ENCODE peak calls at places on chromosomes 2 and 18, in five cellular contexts. B is neural progenitor cell, K is GM23338, Q is fibroblast of lung, U is endothelial cell of umbilical vein. Z is an unnamed sample.

GRCh38 chr2:225090746-225091145 is 48.5 kb upstream of the DOCK10 start:
- DNase-seq in B (no peak), K (no peak), Q (peak; percentile 73), U (no peak), Z (peak; percentile 70)

GRCh38 chr2:213098612-213099011 is 52.8 kb downstream of the IKZF2 start:
- DNase-seq in B (peak; percentile 16), K (peak; percentile 28), Q (no peak), U (no peak), Z (no peak)

GRCh38 chr2:71004356-71004755 is 9.7 kb upstream of the TEX261 start:
- DNase-seq in B (no peak), K (no peak), Q (no peak), U (no peak), Z (no peak)

GRCh38 chr2:165745916-165746315 is 48.1 kb downstream of the GALNT3 start:
- DNase-seq in B (no peak), K (no peak), Q (peak; percentile 83), U (no peak), Z (peak; percentile 80)

GRCh38 chr2:26957524-26957923 is 12.9 kb upstream of the MAPRE3 start:
- DNase-seq in B (no peak), K (peak; percentile 27), Q (no peak), U (no peak), Z (no peak)

GRCh38 chr2:189933911-189934399 is 128.6 kb downstream of the MSTN start:
- DNase-seq in B (no peak), K (no peak), Q (peak; percentile 93), U (peak; percentile 44), Z (peak; percentile 92)

GRCh38 chr2:233643128-233643527 is 6.9 kb downstream of the UGT1A10 start:
- DNase-seq in B (peak; percentile 35), K (peak; percentile 71), Q (peak; percentile 4), U (peak; percentile 13), Z (no peak)

GRCh38 chr2:201643216-201643651 is at the start of gene TMEM237:
- DNase-seq in B (peak; percentile 76), K (peak; percentile 56), Q (peak; percentile 54), U (peak; percentile 61), Z (peak; percentile 25)

GRCh38 chr2:118832071-118832790 is 15.2 kb downstream of the EN1 start:
- DNase-seq in B (peak; percentile 23), K (no peak), Q (no peak), U (no peak), Z (no peak)

GRCh38 chr2:46363535-46364170 is 66.4 kb downstream of the EPAS1 start:
- DNase-seq in B (no peak), K (no peak), Q (peak; percentile 77), U (peak; percentile 69), Z (peak; percentile 72)

GRCh38 chr2:111671426-111672150 is 212.4 kb downstream of the ANAPC1 start:
- DNase-seq in B (no peak), K (no peak), Q (no peak), U (peak; percentile 68), Z (no peak)

GRCh38 chr2:12396699-12397098 is 320.0 kb upstream of the TRIB2 start:
- DNase-seq in B (no peak), K (no peak), Q (no peak), U (no peak), Z (no peak)

GRCh38 chr2:123953848-123954247 is 71.2 kb upstream of the CNTNAP5 start:
- DNase-seq in B (no peak), K (no peak), Q (peak; percentile 17), U (no peak), Z (peak; percentile 10)

GRCh38 chr2:186229265-186229664 is 256.8 kb upstream of the ZC3H15 start:
- DNase-seq in B (no peak), K (no peak), Q (no peak), U (no peak), Z (no peak)

GRCh38 chr2:170235860-170236638 is 58.1 kb downstream of the MYO3B start:
- DNase-seq in B (peak; percentile 84), K (peak; percentile 90), Q (peak; percentile 45), U (peak; percentile 72), Z (peak; percentile 33)

GRCh38 chr18:42028232-42028832 is 73.3 kb downstream of the PIK3C3 start:
- DNase-seq in B (peak; percentile 29), K (peak; percentile 55), Q (peak; percentile 30), U (peak; percentile 47), Z (peak; percentile 10)

GRCh38 chr2:83900859-83901258 is 558.2 kb downstream of the SUCLG1 start:
- DNase-seq in B (no peak), K (no peak), Q (peak; percentile 18), U (no peak), Z (peak; percentile 9)

GRCh38 chr18:45050712-45051639 is 370.3 kb downstream of the SETBP1 start:
- DNase-seq in B (no peak), K (no peak), Q (peak; percentile 93), U (peak; percentile 86), Z (peak; percentile 94)

GRCh38 chr2:142127248-142127647 is 3.6 kb downstream of the LRP1B start:
- DNase-seq in B (no peak), K (no peak), Q (no peak), U (no peak), Z (no peak)

GRCh38 chr2:142124706-142125105 is 6.1 kb downstream of the LRP1B start:
- DNase-seq in B (no peak), K (no peak), Q (no peak), U (no peak), Z (no peak)

GRCh38 chr2:142131016-142131714 is at the start of gene LRP1B:
- DNase-seq in B (peak; percentile 63), K (peak; percentile 57), Q (peak; percentile 60), U (peak; percentile 45), Z (peak; percentile 43)

GRCh38 chr2:142128105-142128504 is 2.7 kb downstream of the LRP1B start:
- DNase-seq in B (no peak), K (no peak), Q (no peak), U (no peak), Z (no peak)

GRCh38 chr2:142130111-142131015 is 453 bp downstream of the LRP1B start:
- DNase-seq in B (peak; percentile 76), K (peak; percentile 88), Q (peak; percentile 83), U (peak; percentile 56), Z (peak; percentile 77)
- TF ChIP-seq EZH2 in B (peak; percentile 78), K (peak; percentile 1), Q (no peak), U (peak; percentile 48), Z (peak; percentile 47)

DNA sequence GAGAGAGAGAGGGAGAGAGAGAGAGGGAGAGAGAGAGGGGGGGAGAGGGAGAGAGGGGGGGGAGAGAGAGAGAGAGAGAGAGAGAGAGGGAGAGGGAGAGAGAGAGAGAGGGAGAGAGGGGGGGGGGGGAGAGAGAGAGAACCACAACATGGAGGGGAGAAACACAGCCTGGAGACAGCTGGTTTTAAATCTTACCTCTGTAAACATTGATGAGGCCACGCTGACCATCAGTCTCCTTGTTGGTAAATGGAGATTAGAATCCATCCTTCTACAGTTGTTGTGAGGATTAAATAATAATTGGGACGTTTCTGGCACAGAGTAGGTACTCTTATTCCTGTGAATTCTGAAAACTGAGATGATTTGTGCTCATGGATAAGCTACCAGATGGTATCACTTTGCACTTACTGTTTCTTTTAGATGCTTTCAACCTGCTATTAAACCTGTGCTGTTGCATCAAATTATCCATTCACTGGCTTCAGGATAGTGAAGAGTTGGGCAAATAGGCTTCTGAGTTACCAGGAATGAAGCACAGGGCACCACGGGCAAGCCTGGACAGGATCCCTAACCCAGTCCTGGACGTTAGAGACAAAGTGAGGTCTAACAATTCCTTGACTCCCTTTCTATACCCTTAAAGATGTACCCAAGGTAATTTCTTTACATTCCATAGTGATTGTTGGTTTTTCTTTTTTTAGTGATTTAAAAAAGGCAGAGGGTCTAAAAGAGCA is 318.1 kb downstream of the ZNF521 start:
- DNase-seq in B (no peak), K (no peak), Q (no peak), U (no peak), Z (no peak)
- H3K4me2 ChIP-seq in B (no peak overlapping the region), K (no peak overlapping the region), Q (no peak overlapping the region), U (no peak overlapping the region), Z (no peak overlapping the region)

GRCh38 chr2:218369374-218369773 is 12.7 kb upstream of the SLC11A1 start:
- DNase-seq in B (no peak), K (no peak), Q (no peak), U (no peak), Z (no peak)

GRCh38 chr2:218368150-218368528 is 11.5 kb downstream of the CATIP start:
- DNase-seq in B (no peak), K (no peak), Q (no peak), U (no peak), Z (no peak)

GRCh38 chr2:218371987-218372358 is 10.1 kb upstream of the SLC11A1 start:
- DNase-seq in B (no peak), K (no peak), Q (no peak), U (no peak), Z (no peak)

GRCh38 chr2:218368621-218369153 is 12.0 kb downstream of the CATIP start:
- DNase-seq in B (peak; percentile 65), K (peak; percentile 72), Q (peak; percentile 54), U (no peak), Z (peak; percentile 22)

GRCh38 chr2:218370410-218371063 is 11.5 kb upstream of the SLC11A1 start:
- DNase-seq in B (no peak), K (no peak), Q (no peak), U (no peak), Z (no peak)
- H3K36me3 ChIP-seq in B (no peaks in the 10 kb centered on the region), K (no peaks in the 10 kb centered on the region), Q (no peaks in the 10 kb centered on the region), U (no peaks in the 10 kb centered on the region), Z (no peaks in the 10 kb centered on the region)

GRCh38 chr2:120344214-120344990 is 1.5 kb upstream of the INHBB start:
- DNase-seq in B (peak; percentile 64), K (peak; percentile 40), Q (peak; percentile 8), U (no peak), Z (no peak)
- TF ChIP-seq EZH2 in B (peak; percentile 76), K (peak; percentile 7), Q (peak; percentile 7), U (peak; percentile 62), Z (peak; percentile 68)

DNA sequence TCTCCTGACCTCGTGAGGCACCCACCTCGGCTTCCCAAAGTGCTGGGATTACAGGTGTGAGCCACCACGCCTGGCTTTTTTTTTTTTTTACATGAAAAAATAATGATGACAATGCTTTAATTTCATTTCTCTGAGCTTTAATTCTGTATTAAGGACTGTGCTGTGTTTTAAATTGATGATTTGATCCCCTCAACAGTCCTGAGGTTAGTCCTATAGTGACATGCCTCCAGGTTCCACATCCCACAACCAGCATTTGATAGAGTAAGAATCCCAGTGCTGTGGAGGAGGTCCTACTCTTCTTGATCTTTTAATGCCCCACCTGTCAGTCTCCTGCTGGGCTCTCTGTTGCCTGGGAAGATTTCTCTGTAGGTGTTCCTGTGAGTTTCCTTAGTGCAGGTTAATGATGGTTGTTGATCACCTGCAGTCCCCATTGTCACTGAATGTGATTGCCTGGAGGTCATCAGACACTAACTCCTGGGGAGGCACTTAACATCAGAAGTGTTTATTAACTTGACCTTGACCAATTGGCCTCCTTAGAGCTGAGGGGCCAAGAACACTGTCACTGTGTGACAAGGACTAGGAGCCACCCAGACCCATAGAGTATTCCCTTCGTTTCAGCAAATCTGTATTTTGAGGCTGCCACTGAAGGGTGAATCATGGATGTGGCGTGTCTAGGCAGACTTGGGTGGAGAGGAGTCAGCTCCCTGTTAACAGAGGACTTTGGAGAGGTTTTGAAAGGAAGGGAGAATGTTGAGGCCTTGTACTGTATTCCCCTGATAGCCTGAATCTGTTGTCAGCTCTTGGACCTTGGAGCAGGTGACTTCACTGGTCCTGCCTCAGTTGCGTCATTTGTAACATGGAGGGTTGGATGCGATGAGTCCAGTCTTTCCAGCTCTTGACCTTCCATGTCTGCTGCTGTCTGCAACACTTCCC is 11.5 kb downstream of the ASAP2 start:
- DNase-seq in B (no peak), K (peak; percentile 51), Q (peak; percentile 49), U (no peak), Z (no peak)
- H3K4me2 ChIP-seq in B (no peak overlapping the region), K (peak overlapping the region; percentile 48), Q (no peak overlapping the region), U (no peak overlapping the region), Z (no peak overlapping the region)

DNA sequence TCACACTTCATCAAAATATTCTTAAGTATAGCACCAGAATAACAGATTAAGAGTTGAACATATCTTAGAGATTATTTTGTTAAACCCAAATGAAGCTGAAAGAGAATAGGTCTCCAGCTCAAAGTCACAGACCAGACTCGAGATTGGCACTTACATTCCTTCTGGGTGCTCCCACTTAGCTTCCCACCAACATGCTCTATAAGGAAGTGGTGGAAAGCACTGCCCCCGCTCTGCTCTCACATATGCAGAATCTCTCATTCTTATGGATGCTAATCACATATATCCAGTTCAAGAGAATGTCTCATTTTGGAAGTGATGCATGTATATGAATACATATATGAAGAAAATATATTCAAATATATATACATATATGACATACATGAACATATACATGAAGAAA is 71.5 kb upstream of the CD226 start:
- DNase-seq in B (no peak), K (no peak), Q (no peak), U (no peak), Z (no peak)
- H3K36me3 ChIP-seq in B (no peaks in the 10 kb centered on the region), K (no peaks in the 10 kb centered on the region), Q (peaks cover 2% of the 10 kb centered on the region), U (no peaks in the 10 kb centered on the region), Z (no peaks in the 10 kb centered on the region)